ENCODE peak calls at places on chromosomes 5 and 9, in seven cellular contexts. B is IMR-90, A is GM23248, N is endothelial cell of umbilical vein, E is A673, Z is mammary epithelial cell, W is dorsolateral prefrontal cortex. L is an unnamed sample.

GRCh38 chr5:40619406-40619805 is 60.3 kb upstream of the PTGER4 start:
- DNase-seq in B (no peak), A (no peak), N (no peak), E (no peak), Z (peak), W (no peak), L (peak)

GRCh38 chr9:13607746-13608445 is 328.4 kb upstream of the MPDZ start:
- DNase-seq in B (no peak), A (peak), N (peak), E (no peak), Z (no peak), W (no peak), L (no peak)

GRCh38 chr9:79673614-79674013 is 101.8 kb downstream of the TLE4 start:
- DNase-seq in B (no peak), A (no peak), N (no peak), E (no peak), Z (no peak), W (no peak), L (no peak)

GRCh38 chr9:15158019-15158418 is 149.0 kb downstream of the TTC39B start:
- DNase-seq in B (no peak), A (no peak), N (no peak), E (no peak), Z (no peak), W (no peak), L (no peak)

GRCh38 chr5:36657563-36657995 is 51.2 kb downstream of the SLC1A3 start:
- DNase-seq in B (peak), A (peak), N (peak), E (peak), Z (peak), W (peak), L (peak)

GRCh38 chr5:111680737-111681413 is 76.1 kb downstream of the NREP start:
- DNase-seq in B (peak), A (peak), N (peak), E (peak), Z (peak), W (no peak), L (peak)

GRCh38 chr9:95857122-95857521 is 18.4 kb upstream of the ERCC6L2 start:
- DNase-seq in B (peak), A (peak), N (peak), E (peak), Z (peak), W (no peak), L (no peak)

GRCh38 chr9:110521211-110521610 is 58.3 kb downstream of the SVEP1 start:
- DNase-seq in B (no peak), A (no peak), N (no peak), E (peak), Z (peak), W (no peak), L (no peak)

GRCh38 chr9:77956555-77956954 is 75.1 kb downstream of the GNAQ start:
- DNase-seq in B (no peak), A (no peak), N (peak), E (no peak), Z (no peak), W (no peak), L (no peak)

GRCh38 chr9:21965401-21965951 is 28.7 kb downstream of the CDKN2A start:
- DNase-seq in B (peak), A (peak), N (peak), E (no peak), Z (peak), W (no peak), L (no peak)

DNA sequence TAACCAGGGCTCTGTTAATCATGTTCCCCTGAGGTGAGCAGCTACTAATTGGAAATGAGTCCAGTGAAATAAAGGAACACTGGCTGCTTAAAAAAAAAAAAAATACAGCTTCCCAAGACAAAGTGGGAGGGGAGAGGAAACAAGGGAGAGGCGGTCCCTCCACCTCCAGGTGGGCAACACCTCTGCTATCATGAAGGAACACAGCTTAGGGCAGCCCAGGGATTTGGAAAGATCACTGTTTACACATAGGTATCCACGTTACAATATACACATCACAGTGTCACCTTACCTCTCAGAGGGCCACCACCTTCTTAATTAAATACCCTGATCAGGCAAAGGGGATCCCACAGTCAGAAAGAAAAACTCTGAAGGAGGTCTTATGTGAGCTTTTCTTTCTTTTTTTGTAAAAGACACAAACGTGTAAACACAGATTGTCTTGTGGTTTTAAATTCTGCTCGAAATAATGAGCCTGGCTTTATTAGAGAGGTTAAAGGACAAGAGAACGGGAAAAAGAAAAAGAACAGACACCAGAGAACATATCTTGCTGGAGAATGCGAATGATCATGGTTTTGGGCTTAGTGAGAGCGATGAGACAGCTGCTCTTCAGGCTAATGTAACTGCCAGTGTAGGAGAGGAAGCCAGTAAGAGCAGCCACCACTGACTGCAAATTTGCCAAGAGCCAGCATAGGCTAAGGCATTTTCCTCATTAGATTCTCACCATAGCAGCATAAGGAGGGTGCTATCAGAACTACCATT is 258.7 kb downstream of the CRB2 start:
- DNase-seq in B (no peak), A (no peak), N (no peak), E (no peak), Z (no peak), W (no peak), L (no peak)
- H3K4me3 ChIP-seq in B (no peak), A (no peak), N (no peak), E (no peak), Z (no peak), W (no peak), L (no peak)

GRCh38 chr5:143398053-143398355 is 5.5 kb downstream of the NR3C1 start:
- DNase-seq in B (no peak), A (no peak), N (peak), E (peak), Z (no peak), W (no peak), L (no peak)

GRCh38 chr5:143397302-143398052 is 6.0 kb downstream of the NR3C1 start:
- DNase-seq in B (no peak), A (no peak), N (peak), E (no peak), Z (peak), W (no peak), L (no peak)

GRCh38 chr5:143399616-143400540 is 3.6 kb downstream of the NR3C1 start:
- DNase-seq in B (no peak), A (peak), N (no peak), E (no peak), Z (peak), W (no peak), L (no peak)

GRCh38 chr5:143400541-143401252 is 2.8 kb downstream of the NR3C1 start:
- DNase-seq in B (peak), A (peak), N (peak), E (no peak), Z (peak), W (peak), L (no peak)

GRCh38 chr5:143398451-143399237 is 4.8 kb downstream of the NR3C1 start:
- DNase-seq in B (peak), A (peak), N (peak), E (no peak), Z (peak), W (no peak), L (no peak)
- H3K4me3 ChIP-seq in B (peak), A (peak), N (peak), E (no peak), Z (peak), W (peak), L (no peak)

GRCh38 chr9:127742435-127743088 is 7.5 kb upstream of the TOR2A start:
- DNase-seq in B (peak), A (peak), N (no peak), E (peak), Z (peak), W (no peak), L (peak)
- H3K4me3 ChIP-seq in B (peak), A (peak), N (no peak), E (peak), Z (no peak), W (peak), L (peak)

GRCh38 chr5:56080375-56081052 is 85.8 kb upstream of the IL6ST start:
- DNase-seq in B (no peak), A (no peak), N (no peak), E (no peak), Z (no peak), W (no peak), L (no peak)
- H3K4me3 ChIP-seq in B (no peak), A (no peak), N (no peak), E (no peak), Z (no peak), W (no peak), L (no peak)

DNA sequence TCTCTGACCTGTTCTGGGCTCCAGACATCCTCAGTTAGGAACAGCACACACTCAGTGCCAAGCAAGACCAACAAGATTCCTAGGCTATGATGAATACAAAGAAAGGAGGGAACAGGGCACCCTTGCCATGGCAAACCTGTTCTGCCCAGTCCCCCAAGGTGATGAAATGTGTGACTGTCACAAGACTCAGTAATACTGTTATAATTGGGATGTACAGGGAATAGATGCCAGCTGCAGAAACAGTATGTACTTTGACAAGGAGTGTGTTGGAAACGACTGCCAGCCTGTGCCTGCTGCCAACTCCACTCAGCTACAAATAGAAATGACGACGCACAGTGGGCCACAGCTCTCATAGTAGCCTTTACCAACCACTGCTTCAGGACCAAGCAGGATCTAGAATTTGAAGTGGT is 453.0 kb downstream of the EFNA5 start:
- DNase-seq in B (no peak), A (no peak), N (peak), E (no peak), Z (peak), W (peak), L (peak)
- H3K4me3 ChIP-seq in B (no peak), A (no peak), N (no peak), E (no peak), Z (no peak), W (no peak), L (no peak)

DNA sequence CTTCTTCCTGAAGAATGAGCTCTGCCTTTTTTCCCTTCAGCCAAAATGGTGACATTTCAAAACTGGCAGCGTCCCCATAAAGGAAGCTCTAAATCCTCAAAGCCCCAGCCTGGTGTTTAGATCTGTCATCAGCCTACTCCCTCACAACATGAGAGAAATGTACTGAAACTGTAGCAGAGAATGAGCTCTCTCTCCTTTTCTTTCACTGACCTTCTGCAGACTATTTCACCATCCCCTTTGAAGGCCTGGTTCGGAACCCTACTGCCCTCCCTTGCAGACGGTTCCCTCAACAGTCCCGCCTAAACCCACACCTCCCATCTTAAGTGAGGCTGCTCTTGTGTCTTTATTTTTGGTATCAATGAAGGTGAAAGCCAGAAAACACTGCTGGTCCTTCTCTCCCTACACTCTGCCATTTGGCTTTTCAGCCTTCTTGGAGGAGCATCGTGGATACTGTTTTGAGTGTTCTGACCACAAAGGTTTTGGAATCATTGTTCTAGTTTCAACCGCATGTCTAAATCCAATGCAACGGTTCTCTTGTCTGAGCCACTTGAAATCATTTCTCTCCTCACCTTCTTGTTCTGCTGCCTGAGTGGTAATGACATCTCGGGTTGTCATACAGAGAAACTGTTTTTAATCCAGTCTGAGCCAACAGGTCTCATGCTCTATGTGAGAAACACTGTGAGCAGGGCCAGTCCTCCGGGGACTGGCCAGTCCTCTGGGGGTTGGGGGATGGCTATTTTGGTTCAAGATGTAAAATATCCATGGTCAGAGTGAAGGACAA is 39.0 kb downstream of the ITK start:
- DNase-seq in B (no peak), A (peak), N (no peak), E (no peak), Z (no peak), W (no peak), L (no peak)
- H3K4me3 ChIP-seq in B (no peak), A (no peak), N (no peak), E (no peak), Z (no peak), W (no peak), L (no peak)

GRCh38 chr5:141479776-141480175 is 4.0 kb downstream of the PCDHGC3 start:
- DNase-seq in B (peak), A (peak), N (no peak), E (no peak), Z (no peak), W (no peak), L (no peak)
- H3K4me3 ChIP-seq in B (no peak), A (no peak), N (no peak), E (no peak), Z (no peak), W (peak), L (no peak)

GRCh38 chr9:129353697-129354336 is 175.8 kb upstream of the IER5L start:
- DNase-seq in B (no peak), A (peak), N (no peak), E (no peak), Z (no peak), W (no peak), L (no peak)

GRCh38 chr9:129351642-129352151 is 173.6 kb upstream of the IER5L start:
- DNase-seq in B (no peak), A (no peak), N (no peak), E (peak), Z (no peak), W (no peak), L (no peak)

GRCh38 chr9:129351058-129351641 is 173.1 kb upstream of the IER5L start:
- DNase-seq in B (no peak), A (no peak), N (no peak), E (peak), Z (no peak), W (no peak), L (no peak)

GRCh38 chr9:129350143-129350935 is 172.3 kb upstream of the IER5L start:
- DNase-seq in B (no peak), A (no peak), N (no peak), E (no peak), Z (no peak), W (no peak), L (no peak)

DNA sequence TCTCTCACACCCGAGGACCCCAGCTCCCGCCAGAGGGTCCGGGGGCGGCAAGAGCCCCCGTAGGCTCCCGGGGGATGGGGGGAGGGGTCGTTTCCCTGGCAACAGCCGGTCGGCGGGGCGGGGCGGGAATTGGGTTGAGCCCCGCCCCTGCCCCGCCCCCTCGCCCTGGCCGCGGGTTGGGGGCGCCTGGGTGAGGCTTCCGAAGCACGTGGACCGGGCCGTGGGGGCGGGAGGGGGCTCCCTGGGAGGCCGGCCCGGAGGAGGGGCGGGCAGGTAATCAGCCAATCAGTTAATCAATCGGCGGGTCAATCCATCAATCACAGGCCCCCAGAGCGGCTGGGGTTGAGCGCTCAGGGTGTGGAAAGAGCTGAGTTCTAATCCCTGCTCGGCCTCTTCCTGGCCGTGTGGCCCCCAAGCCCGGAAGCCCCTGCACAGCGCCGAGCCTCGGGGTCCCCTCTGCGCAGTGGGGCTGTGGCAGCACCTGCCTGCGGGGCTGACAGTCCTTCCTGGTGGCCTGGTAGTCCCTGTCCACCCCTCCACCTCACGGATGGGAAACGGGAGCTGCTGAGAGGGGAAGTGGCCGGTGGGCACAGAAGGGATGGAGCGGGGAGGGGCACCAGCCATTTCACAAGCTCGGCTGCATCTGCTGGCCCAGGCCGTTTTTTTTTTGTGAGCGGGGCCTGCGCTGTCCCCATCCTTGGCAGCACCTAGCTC is 174.3 kb upstream of the IER5L start:
- DNase-seq in B (no peak), A (no peak), N (no peak), E (peak), Z (no peak), W (peak), L (no peak)
- H3K4me3 ChIP-seq in B (peak), A (peak), N (peak), E (peak), Z (peak), W (peak), L (peak)

DNA sequence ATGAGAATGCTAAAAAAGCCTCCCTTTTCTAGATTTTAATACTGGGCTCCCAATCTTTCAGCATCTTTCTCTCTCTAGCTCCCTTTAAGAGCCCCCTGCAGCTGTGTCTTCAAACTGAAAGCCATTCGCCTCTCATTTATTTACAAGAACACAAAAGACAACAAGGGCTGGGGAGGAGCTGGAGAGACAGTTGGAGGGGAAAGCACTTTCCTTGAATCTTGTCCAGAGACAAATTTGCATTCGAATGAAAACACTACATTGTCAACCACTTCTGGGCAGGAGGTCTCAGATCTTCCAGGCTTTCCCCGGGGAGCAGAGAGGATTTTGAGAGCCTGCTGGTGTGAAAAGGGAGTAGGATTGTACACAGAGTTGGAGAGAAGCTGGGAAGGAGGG is 518.3 kb downstream of the CTNND2 start:
- DNase-seq in B (no peak), A (no peak), N (no peak), E (no peak), Z (no peak), W (peak), L (no peak)
- H3K4me3 ChIP-seq in B (no peak), A (no peak), N (no peak), E (no peak), Z (no peak), W (peak), L (no peak)

L was measured in kidney epithelial cell.